ENCODE peak calls at places on chromosomes 6 and 20, in five cellular contexts. H is GM23248; R is fibroblast of lung; A is pons; Q is stimulated activated effector memory CD8-positive, alpha-beta T cell treated with anti-CD3 and anti-CD28 coated beads, Interleukin-12 subunit alpha, Interleukin-12 subunit beta, amount 100 ng/mL, for 72 hours. Z is an unnamed sample.

GRCh38 chr20:36299459-36299858 is 6.7 kb upstream of the DLGAP4 start:
- DNase-seq in Q (no peak), H (no peak), A (no peak), R (no peak), Z (no peak)

GRCh38 chr20:7859371-7859802 is 80.9 kb downstream of the HAO1 start:
- DNase-seq in Q (no peak), A (peak; percentile 61), R (peak; percentile 78), H (peak; percentile 79), Z (peak; percentile 61)

GRCh38 chr6:36616888-36617521 is 22.8 kb downstream of the SRSF3 start:
- DNase-seq in A (no peak), Q (no peak), R (peak; percentile 63), H (peak; percentile 68), Z (no peak)

GRCh38 chr6:135296715-135297114 is 115.6 kb downstream of the MYB start:
- DNase-seq in A (no peak), H (no peak), R (no peak), Q (no peak), Z (no peak)

GRCh38 chr6:68343901-68344300 is 291.2 kb upstream of the ADGRB3 start:
- DNase-seq in A (peak; percentile 67), R (peak; percentile 37), Q (no peak), H (peak; percentile 1), Z (peak; percentile 59)

GRCh38 chr6:2502096-2502997 is 248.4 kb downstream of the MYLK4 start:
- DNase-seq in R (no peak), Q (no peak), A (no peak), H (no peak), Z (peak; percentile 85)

GRCh38 chr6:13554929-13555333 is 19.5 kb upstream of the SIRT5 start:
- DNase-seq in R (peak; percentile 59), A (peak; percentile 83), Q (no peak), H (peak; percentile 69), Z (no peak)

GRCh38 chr6:123030292-123030691 is 34.3 kb downstream of the CLVS2 start:
- DNase-seq in Q (no peak), H (no peak), A (no peak), R (no peak), Z (no peak)

GRCh38 chr6:74467533-74468215 is 738.2 kb downstream of the COL12A1 start:
- DNase-seq in Q (no peak), A (no peak), R (no peak), H (no peak), Z (no peak)

GRCh38 chr20:59084041-59084841 is 41.7 kb upstream of the PRELID3B start:
- DNase-seq in R (no peak), Q (no peak), A (no peak), H (no peak), Z (no peak)

GRCh38 chr6:31940256-31940664 is 5.6 kb upstream of the CFB start:
- DNase-seq in R (peak; percentile 31), H (peak; percentile 23), A (no peak), Q (no peak), Z (no peak)

GRCh38 chr6:51182884-51183283 is 364.2 kb downstream of the TFAP2B start:
- DNase-seq in H (no peak), A (no peak), R (no peak), Q (no peak), Z (no peak)

GRCh38 chr6:26412225-26412624 is 10.2 kb downstream of the BTN3A1 start:
- DNase-seq in H (no peak), R (no peak), A (no peak), Q (no peak), Z (no peak)

GRCh38 chr20:48772183-48772976 is 55.4 kb downstream of the PREX1 start:
- DNase-seq in Q (no peak), R (no peak), H (no peak), A (peak; percentile 88), Z (peak; percentile 95)

GRCh38 chr6:104955491-104955890 is 1.4 kb upstream of the LIN28B start:
- DNase-seq in H (no peak), A (no peak), R (no peak), Q (no peak), Z (peak; percentile 68)

GRCh38 chr6:155078331-155078745 is 83.2 kb downstream of the TIAM2 start:
- DNase-seq in H (no peak), R (peak; percentile 65), A (no peak), Q (no peak), Z (peak; percentile 9)

GRCh38 chr6:27091661-27092315 is 155.7 kb upstream of the PRSS16 start:
- DNase-seq in R (peak; percentile 96), A (peak; percentile 36), Q (no peak), H (peak; percentile 92), Z (peak; percentile 94)

GRCh38 chr6:169545956-169546355 is 155.9 kb downstream of the WDR27 start:
- DNase-seq in H (peak; percentile 47), R (peak; percentile 87), Q (no peak), A (no peak), Z (no peak)

GRCh38 chr6:14861491-14861943 is 384.4 kb upstream of the JARID2 start:
- DNase-seq in Q (peak; percentile 21), R (no peak), A (no peak), H (no peak), Z (peak; percentile 90)

GRCh38 chr6:84284428-84285033 is 57.1 kb upstream of the CEP162 start:
- DNase-seq in Q (no peak), A (no peak), R (no peak), H (peak; percentile 32), Z (peak; percentile 37)

GRCh38 chr6:16355699-16356481 is 117.5 kb downstream of the GMPR start:
- DNase-seq in A (no peak), H (peak; percentile 18), Q (no peak), R (peak; percentile 45), Z (no peak)

GRCh38 chr6:93418448-93419303 is 683 bp downstream of the EPHA7 start:
- DNase-seq in A (peak; percentile 26), H (peak; percentile 42), Q (no peak), R (peak; percentile 51), Z (no peak)

GRCh38 chr20:49292010-49292409 is 14.2 kb upstream of the ZNFX1 start:
- DNase-seq in Q (no peak), A (no peak), H (no peak), R (no peak), Z (no peak)

GRCh38 chr6:64580346-64580745 is 944.7 kb downstream of the PHF3 start:
- DNase-seq in Q (no peak), H (peak; percentile 63), R (peak; percentile 4), A (no peak), Z (no peak)

GRCh38 chr6:92550501-92550900 is 868.9 kb downstream of the EPHA7 start:
- DNase-seq in Q (no peak), R (no peak), H (no peak), A (no peak), Z (no peak)

GRCh38 chr20:34524426-34524825 is 8.2 kb downstream of the DYNLRB1 start:
- DNase-seq in Q (no peak), R (no peak), H (no peak), A (no peak), Z (no peak)

GRCh38 chr6:64258302-64258701 is 622.7 kb downstream of the PHF3 start:
- DNase-seq in H (no peak), Q (no peak), R (no peak), A (no peak), Z (no peak)

GRCh38 chr6:53994201-53994600 is 117.0 kb upstream of the MLIP start:
- DNase-seq in R (no peak), A (no peak), H (no peak), Q (no peak), Z (no peak)

GRCh38 chr6:162681447-162681846 is 46.1 kb downstream of the PRKN start:
- DNase-seq in R (no peak), Q (no peak), A (no peak), H (no peak), Z (no peak)

GRCh38 chr6:26251354-26252081 is 113.5 kb upstream of the BTN3A2 start:
- DNase-seq in R (peak; percentile 94), H (peak; percentile 52), Q (peak; percentile 42), A (peak; percentile 84), Z (peak; percentile 98)

GRCh38 chr6:149362289-149362688 is 37.8 kb upstream of the SUMO4 start:
- DNase-seq in H (no peak), A (no peak), R (no peak), Q (no peak), Z (no peak)

GRCh38 chr6:97394160-97394748 is 111.2 kb upstream of the MMS22L start:
- DNase-seq in H (peak; percentile 69), R (peak; percentile 37), Q (peak; percentile 5), A (peak; percentile 79), Z (peak; percentile 73)

GRCh38 chr6:15623282-15624116 is 39.3 kb downstream of the DTNBP1 start:
- DNase-seq in Q (no peak), A (peak; percentile 56), H (peak; percentile 53), R (no peak), Z (peak; percentile 58)

GRCh38 chr20:62727584-62728027 is 19.0 kb downstream of the NTSR1 start:
- DNase-seq in Q (no peak), R (no peak), A (no peak), H (no peak), Z (peak; percentile 40)

GRCh38 chr20:62430311-62430853 is 3.0 kb upstream of the RBBP8NL start:
- DNase-seq in R (no peak), A (no peak), Q (no peak), H (no peak), Z (no peak)

Z was measured in NB4.